ENCODE peak calls at places on chromosomes 12 and 14, in ten cellular contexts. P is mesothelial cell of epicardium, R is keratinocyte, A is uterus, V is K562, S is dorsolateral prefrontal cortex, Z is cardiac muscle cell, H is H9, Q is lower lobe of right lung, K is adrenal gland. E is an unnamed sample.

GRCh38 chr14:99426265-99426664 is 54.4 kb downstream of the SETD3 start:
- DNase-seq in Q (no peak), V (no peak), R (no peak), H (no peak), K (no peak), A (no peak), S (no peak), Z (no peak), P (no peak), E (no peak)

GRCh38 chr12:56079729-56080555 is at the start of gene ERBB3:
- DNase-seq in S (peak; percentile 14), Z (peak; percentile 82), V (peak; percentile 93), Q (peak; percentile 90), P (peak; percentile 79), R (peak; percentile 62), A (peak; percentile 77), K (peak; percentile 82), H (peak; percentile 93), E (peak; percentile 81)

GRCh38 chr12:30026621-30027234 is 243.0 kb upstream of the TMTC1 start:
- DNase-seq in Q (no peak), H (no peak), Z (peak; percentile 64), A (no peak), K (no peak), P (no peak), V (no peak), R (no peak), S (no peak), E (no peak)

GRCh38 chr12:188910-189621 is 24.9 kb downstream of the SLC6A12 start:
- DNase-seq in A (no peak), P (peak; percentile 83), S (peak; percentile 80), K (peak; percentile 52), Z (peak; percentile 85), V (peak; percentile 86), R (no peak), Q (peak; percentile 64), H (peak; percentile 82), E (peak; percentile 85)

GRCh38 chr14:56170028-56170427 is 51.8 kb downstream of the PELI2 start:
- DNase-seq in K (no peak), V (no peak), Z (no peak), H (no peak), P (no peak), S (no peak), R (no peak), A (no peak), Q (no peak), E (no peak)

GRCh38 chr12:81206425-81206824 is 128.5 kb downstream of the ACSS3 start:
- DNase-seq in S (no peak), A (no peak), H (no peak), K (no peak), Z (no peak), Q (no peak), R (no peak), P (no peak), V (no peak), E (no peak)

GRCh38 chr14:104135121-104135903 is 3.1 kb upstream of the KIF26A start:
- DNase-seq in A (no peak), V (no peak), R (no peak), Q (peak; percentile 42), Z (peak; percentile 52), K (peak; percentile 23), H (peak; percentile 84), S (no peak), P (peak; percentile 45), E (no peak)

GRCh38 chr12:22100952-22101748 is 55.1 kb downstream of the CMAS start:
- DNase-seq in A (peak; percentile 38), Z (peak; percentile 69), K (peak; percentile 52), Q (no peak), S (no peak), R (peak; percentile 53), P (no peak), V (no peak), H (peak; percentile 79), E (no peak)

GRCh38 chr14:26377150-26377549 is 220.7 kb downstream of the NOVA1 start:
- DNase-seq in Z (no peak), R (no peak), Q (no peak), S (no peak), V (no peak), A (no peak), K (no peak), P (no peak), H (peak; percentile 47), E (no peak)

GRCh38 chr12:24947541-24948451 is 1.1 kb downstream of the BCAT1 start:
- DNase-seq in Q (no peak), S (no peak), H (no peak), Z (no peak), R (no peak), V (no peak), P (no peak), A (no peak), K (no peak), E (no peak)

GRCh38 chr12:124779161-124780141 is 84.2 kb downstream of the SCARB1 start:
- DNase-seq in Q (no peak), K (no peak), R (no peak), A (no peak), Z (no peak), P (no peak), S (peak; percentile 70), V (no peak), H (no peak), E (no peak)

GRCh38 chr14:50362791-50363733 is 33.6 kb downstream of the CDKL1 start:
- DNase-seq in P (no peak), H (no peak), S (no peak), A (no peak), R (no peak), K (no peak), V (no peak), Z (no peak), Q (no peak), E (no peak)

GRCh38 chr12:75850751-75851462 is 180.7 kb downstream of the PHLDA1 start:
- DNase-seq in P (no peak), V (no peak), S (no peak), A (no peak), H (no peak), Z (no peak), R (peak; percentile 74), Q (no peak), K (no peak), E (no peak)

GRCh38 chr12:53067074-53067992 is 11.9 kb downstream of the SPRYD3 start:
- DNase-seq in Z (no peak), K (no peak), S (no peak), A (peak; percentile 14), P (no peak), H (no peak), V (no peak), R (no peak), Q (no peak), E (no peak)
- TF ChIP-seq CTCF in Z (no peak), K (no peak), S (no peak), A (no peak), P (no peak), H (no peak), V (no peak), R (no peak), Q (no peak), E (no peak)

GRCh38 chr14:31445703-31446102 is 11.6 kb downstream of the DTD2 start:
- DNase-seq in K (no peak), S (no peak), V (no peak), Q (no peak), Z (no peak), P (no peak), H (no peak), R (no peak), A (no peak), E (no peak)

GRCh38 chr14:31449136-31449535 is 8.2 kb downstream of the DTD2 start:
- DNase-seq in S (no peak), Q (no peak), H (no peak), K (no peak), R (no peak), Z (no peak), V (no peak), P (no peak), A (no peak), E (no peak)

DNA sequence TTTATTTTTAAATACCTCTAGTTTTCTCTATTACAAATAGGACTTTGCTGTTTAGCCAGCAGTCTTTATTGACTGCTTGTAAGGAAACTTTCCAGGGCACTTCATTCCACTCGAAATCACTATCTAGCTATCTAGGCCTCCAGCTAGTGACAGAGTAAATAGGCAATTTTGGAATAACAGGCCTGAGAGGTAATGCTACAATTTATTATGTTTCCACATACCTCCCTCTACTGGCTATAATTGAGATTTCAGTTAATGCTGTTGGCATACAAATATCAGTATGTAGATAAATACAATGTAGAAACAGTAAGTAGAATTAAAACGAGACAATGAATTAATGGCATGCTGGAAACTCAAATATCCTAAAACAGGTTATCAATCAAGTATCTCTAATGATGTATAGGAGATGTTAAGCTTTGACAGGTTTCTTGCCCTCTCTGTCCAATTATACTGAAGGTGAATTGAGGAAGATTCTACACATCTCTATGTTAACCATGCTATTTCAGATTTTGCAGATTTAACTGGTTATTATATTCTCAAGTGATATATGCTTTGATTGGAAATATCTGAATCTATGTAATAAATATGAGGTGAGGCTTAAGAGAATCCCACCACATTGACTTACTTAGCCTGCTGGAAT is 7.2 kb downstream of the DTD2 start:
- DNase-seq in K (no peak), R (no peak), Z (no peak), H (no peak), Q (no peak), S (no peak), A (no peak), V (peak; percentile 13), P (no peak), E (no peak)
- TF ChIP-seq CTCF in K (peak; percentile 69), R (no peak), Z (peak; percentile 56), H (peak; percentile 58), Q (peak; percentile 58), S (peak; percentile 66), A (peak; percentile 52), V (peak; percentile 32), P (peak; percentile 63), E (peak; percentile 74)

DNA sequence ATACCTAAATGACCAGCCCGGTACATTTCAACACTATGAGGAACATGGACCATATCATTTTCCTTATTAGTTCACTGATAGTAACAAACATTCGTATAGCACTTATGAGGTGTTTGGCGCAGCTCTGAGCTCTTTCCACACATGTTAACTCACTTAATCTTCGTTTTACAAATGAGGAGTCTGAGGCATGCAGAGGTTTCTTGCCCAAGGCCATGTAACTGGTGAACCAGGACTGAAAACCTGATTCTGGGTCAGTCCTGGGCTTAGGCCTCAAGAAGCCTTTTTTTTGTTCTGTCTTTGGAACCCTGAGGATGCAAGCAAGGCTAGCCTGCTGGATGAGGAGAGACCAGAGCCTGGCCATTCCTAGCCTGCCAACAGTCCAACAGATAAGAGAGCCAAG is 55.0 kb downstream of the C14orf132 start:
- DNase-seq in S (no peak), R (no peak), K (no peak), P (no peak), H (no peak), V (no peak), Q (no peak), Z (no peak), A (peak; percentile 1), E (no peak)
- TF ChIP-seq CTCF in S (no peak), R (no peak), K (no peak), P (no peak), H (no peak), V (no peak), Q (no peak), Z (no peak), A (no peak), E (no peak)

DNA sequence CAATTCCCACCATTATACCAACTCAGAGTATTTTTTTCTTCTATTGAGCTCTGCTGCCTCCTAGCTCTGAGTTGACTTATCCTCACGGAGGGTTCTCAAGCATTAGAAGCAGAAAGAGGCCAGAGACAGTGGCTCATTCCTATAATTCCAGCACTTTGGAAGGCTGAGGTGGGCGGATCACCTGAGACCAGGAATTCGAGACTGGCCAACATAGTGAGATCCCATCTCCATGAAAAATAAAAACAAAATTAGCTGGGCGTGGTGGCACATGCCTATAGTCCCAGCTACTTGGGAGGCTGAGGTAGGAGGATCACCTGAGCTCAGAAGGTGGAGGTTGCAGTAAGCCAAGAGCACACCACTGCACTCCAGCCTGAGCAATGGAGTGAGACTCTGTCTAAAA is 21.0 kb downstream of the HPD start:
- DNase-seq in A (no peak), Z (no peak), H (peak; percentile 25), S (no peak), R (no peak), V (no peak), Q (no peak), K (no peak), P (no peak), E (no peak)
- TF ChIP-seq CTCF in A (no peak), Z (no peak), H (peak; percentile 17), S (no peak), R (no peak), V (no peak), Q (no peak), K (no peak), P (no peak), E (no peak)

E was measured in type B pancreatic cell.